ENCODE peak calls at places on chromosome 17, in five cellular contexts. One of them, this sample, is unnamed.
A peak's percentile ranks its signal among the peaks of the same experiment; 100 is the strongest.

GRCh38 chr17:35801583-35802224 is 6.3 kb upstream of the MMP28 start:
- DNase-seq in HFFc6: no peak
- DNase-seq in spleen: peak; percentile 83
- DNase-seq in adrenal gland: peak; percentile 59
- DNase-seq in endothelial cell of umbilical vein: peak; percentile 99
- DNase-seq in this sample: no peak

GRCh38 chr17:9021985-9022552 is 759 bp downstream of the NTN1 start:
- DNase-seq in HFFc6: no peak
- DNase-seq in spleen: no peak
- DNase-seq in adrenal gland: peak; percentile 13
- DNase-seq in endothelial cell of umbilical vein: no peak
- DNase-seq in this sample: no peak

GRCh38 chr17:46859996-46860395 is 8.6 kb downstream of the WNT9B start:
- DNase-seq in HFFc6: no peak
- DNase-seq in spleen: no peak
- DNase-seq in adrenal gland: no peak
- DNase-seq in endothelial cell of umbilical vein: no peak
- DNase-seq in this sample: no peak

GRCh38 chr17:56319531-56319930 is 166.3 kb downstream of the ANKFN1 start:
- DNase-seq in HFFc6: peak; percentile 83
- DNase-seq in spleen: no peak
- DNase-seq in adrenal gland: no peak
- DNase-seq in endothelial cell of umbilical vein: peak; percentile 64
- DNase-seq in this sample: no peak

GRCh38 chr17:30376621-30377452 is 1.9 kb upstream of the CPD start:
- DNase-seq in HFFc6: peak; percentile 20
- DNase-seq in spleen: no peak
- DNase-seq in adrenal gland: peak; percentile 40
- DNase-seq in endothelial cell of umbilical vein: no peak
- DNase-seq in this sample: no peak

GRCh38 chr17:63419949-63420867 is 25.9 kb downstream of the CYB561 start:
- DNase-seq in HFFc6: no peak
- DNase-seq in spleen: no peak
- DNase-seq in adrenal gland: no peak
- DNase-seq in endothelial cell of umbilical vein: peak; percentile 97
- DNase-seq in this sample: no peak

GRCh38 chr17:21214777-21215541 is 998 bp upstream of the TMEM11 start:
- DNase-seq in HFFc6: no peak
- DNase-seq in spleen: peak; percentile 84
- DNase-seq in adrenal gland: no peak
- DNase-seq in endothelial cell of umbilical vein: no peak
- DNase-seq in this sample: no peak

GRCh38 chr17:66458782-66459181 is 156.4 kb downstream of the PRKCA start:
- DNase-seq in HFFc6: no peak
- DNase-seq in spleen: no peak
- DNase-seq in adrenal gland: no peak
- DNase-seq in endothelial cell of umbilical vein: no peak
- DNase-seq in this sample: no peak

GRCh38 chr17:81494984-81495383 is 17.6 kb downstream of the ACTG1 start:
- DNase-seq in HFFc6: no peak
- DNase-seq in spleen: no peak
- DNase-seq in adrenal gland: no peak
- DNase-seq in endothelial cell of umbilical vein: no peak
- DNase-seq in this sample: no peak

GRCh38 chr17:71765437-71765836 is 355.4 kb upstream of the SOX9 start:
- DNase-seq in HFFc6: no peak
- DNase-seq in spleen: no peak
- DNase-seq in adrenal gland: no peak
- DNase-seq in endothelial cell of umbilical vein: no peak
- DNase-seq in this sample: no peak

GRCh38 chr17:45139533-45139920 is 4.0 kb downstream of the ACBD4 start:
- DNase-seq in HFFc6: no peak
- DNase-seq in spleen: peak; percentile 18
- DNase-seq in adrenal gland: no peak
- DNase-seq in endothelial cell of umbilical vein: no peak
- DNase-seq in this sample: no peak
- TF ChIP-seq CTCF in HFFc6: no peak
- TF ChIP-seq CTCF in spleen: no peak
- TF ChIP-seq CTCF in adrenal gland: no peak
- TF ChIP-seq CTCF in endothelial cell of umbilical vein: no peak
- TF ChIP-seq CTCF in this sample: no peak

GRCh38 chr17:78276499-78276898 is 45.1 kb downstream of the TMEM235 start:
- DNase-seq in HFFc6: no peak
- DNase-seq in spleen: no peak
- DNase-seq in adrenal gland: no peak
- DNase-seq in endothelial cell of umbilical vein: no peak
- DNase-seq in this sample: no peak

GRCh38 chr17:78273813-78274212 is 42.4 kb downstream of the TMEM235 start:
- DNase-seq in HFFc6: no peak
- DNase-seq in spleen: no peak
- DNase-seq in adrenal gland: no peak
- DNase-seq in endothelial cell of umbilical vein: no peak
- DNase-seq in this sample: no peak

GRCh38 chr17:78275355-78275754 is 43.9 kb downstream of the TMEM235 start:
- DNase-seq in HFFc6: no peak
- DNase-seq in spleen: no peak
- DNase-seq in adrenal gland: no peak
- DNase-seq in endothelial cell of umbilical vein: no peak
- DNase-seq in this sample: no peak

GRCh38 chr17:78278139-78278741 is 46.8 kb downstream of the TMEM235 start:
- DNase-seq in HFFc6: no peak
- DNase-seq in spleen: no peak
- DNase-seq in adrenal gland: no peak
- DNase-seq in endothelial cell of umbilical vein: no peak
- DNase-seq in this sample: no peak

DNA sequence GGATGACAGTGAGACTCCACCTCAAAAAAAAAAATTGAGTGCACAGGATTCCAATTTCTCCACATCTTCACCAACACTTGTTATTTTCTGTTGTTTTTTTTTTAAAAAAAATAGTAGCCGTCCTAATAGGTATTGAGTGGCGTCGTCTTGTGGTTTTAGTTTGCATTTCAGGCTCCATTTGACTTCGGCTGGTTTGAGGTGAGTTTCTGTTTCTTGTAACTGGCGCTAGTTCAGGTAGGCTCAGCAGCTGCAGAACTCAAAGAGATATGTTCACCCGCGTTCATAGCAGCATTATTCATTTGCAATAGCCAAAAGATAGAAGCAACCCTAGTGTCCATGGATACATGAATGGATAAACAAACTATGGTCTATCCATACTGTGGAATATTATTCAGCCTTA is 44.7 kb downstream of the TMEM235 start:
- DNase-seq in HFFc6: no peak
- DNase-seq in spleen: no peak
- DNase-seq in adrenal gland: no peak
- DNase-seq in endothelial cell of umbilical vein: no peak
- DNase-seq in this sample: no peak
- TF ChIP-seq CTCF in HFFc6: no peak
- TF ChIP-seq CTCF in spleen: no peak
- TF ChIP-seq CTCF in adrenal gland: no peak
- TF ChIP-seq CTCF in endothelial cell of umbilical vein: no peak
- TF ChIP-seq CTCF in this sample: no peak

DNA sequence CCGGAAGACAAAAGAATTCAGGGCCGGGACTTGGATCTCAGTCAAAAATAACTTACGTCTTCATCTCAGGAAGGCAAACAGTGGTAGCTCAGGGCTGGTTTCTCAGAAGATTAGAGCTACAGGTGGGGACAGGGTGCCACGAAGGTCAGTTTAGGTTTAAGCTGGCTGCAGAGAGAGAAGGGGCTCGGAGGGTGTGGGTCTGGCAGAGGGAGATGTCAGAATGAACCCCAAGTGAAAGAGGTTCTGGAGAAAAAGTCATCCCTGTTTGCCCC is 4.2 kb upstream of the RHBDL3 start:
- DNase-seq in HFFc6: no peak
- DNase-seq in spleen: no peak
- DNase-seq in adrenal gland: no peak
- DNase-seq in endothelial cell of umbilical vein: no peak
- DNase-seq in this sample: no peak
- TF ChIP-seq CTCF in HFFc6: no peak
- TF ChIP-seq CTCF in spleen: no peak
- TF ChIP-seq CTCF in adrenal gland: no peak
- TF ChIP-seq CTCF in endothelial cell of umbilical vein: no peak
- TF ChIP-seq CTCF in this sample: no peak

GRCh38 chr17:51641999-51642398 is 381.7 kb downstream of the UTP18 start:
- DNase-seq in HFFc6: no peak
- DNase-seq in spleen: no peak
- DNase-seq in adrenal gland: no peak
- DNase-seq in endothelial cell of umbilical vein: no peak
- DNase-seq in this sample: no peak

GRCh38 chr17:51640108-51640622 is 379.8 kb downstream of the UTP18 start:
- DNase-seq in HFFc6: no peak
- DNase-seq in spleen: no peak
- DNase-seq in adrenal gland: peak; percentile 2
- DNase-seq in endothelial cell of umbilical vein: no peak
- DNase-seq in this sample: no peak

GRCh38 chr17:51638909-51639308 is 378.6 kb downstream of the UTP18 start:
- DNase-seq in HFFc6: no peak
- DNase-seq in spleen: no peak
- DNase-seq in adrenal gland: no peak
- DNase-seq in endothelial cell of umbilical vein: no peak
- DNase-seq in this sample: no peak

GRCh38 chr17:51636291-51636690 is 375.9 kb downstream of the UTP18 start:
- DNase-seq in HFFc6: no peak
- DNase-seq in spleen: no peak
- DNase-seq in adrenal gland: no peak
- DNase-seq in endothelial cell of umbilical vein: no peak
- DNase-seq in this sample: no peak
- TF ChIP-seq CTCF in HFFc6: no peak
- TF ChIP-seq CTCF in spleen: no peak
- TF ChIP-seq CTCF in adrenal gland: no peak
- TF ChIP-seq CTCF in endothelial cell of umbilical vein: no peak
- TF ChIP-seq CTCF in this sample: no peak

GRCh38 chr17:14227052-14227451 is 9.6 kb downstream of the CDRT15 start:
- DNase-seq in HFFc6: no peak
- DNase-seq in spleen: no peak
- DNase-seq in adrenal gland: no peak
- DNase-seq in endothelial cell of umbilical vein: no peak
- DNase-seq in this sample: no peak
- TF ChIP-seq CTCF in HFFc6: no peak
- TF ChIP-seq CTCF in spleen: no peak
- TF ChIP-seq CTCF in adrenal gland: no peak
- TF ChIP-seq CTCF in endothelial cell of umbilical vein: no peak
- TF ChIP-seq CTCF in this sample: no peak

GRCh38 chr17:781920-782731 is at the start of the genes GLOD4 and MRM3:
- DNase-seq in HFFc6: peak; percentile 80
- DNase-seq in spleen: peak; percentile 98
- DNase-seq in adrenal gland: peak; percentile 96
- DNase-seq in endothelial cell of umbilical vein: peak; percentile 92
- DNase-seq in this sample: peak; percentile 68
- TF ChIP-seq CTCF in HFFc6: peak; percentile 43
- TF ChIP-seq CTCF in spleen: peak; percentile 28
- TF ChIP-seq CTCF in adrenal gland: no peak
- TF ChIP-seq CTCF in endothelial cell of umbilical vein: no peak
- TF ChIP-seq CTCF in this sample: no peak

This sample was measured in esophagus squamous epithelium.